ENCODE peak calls at places on chromosome 17, in five cellular contexts. One of them, this sample, is unnamed.

GRCh38 chr17:12134101-12134500 is 113.4 kb downstream of the MAP2K4 start:
- DNase-seq in HepG2: no peak
- DNase-seq in H1: no peak
- DNase-seq in NT2/D1: no peak
- DNase-seq in GM12878: no peak
- DNase-seq in this sample: no peak

GRCh38 chr17:54408741-54409140 is 491.9 kb upstream of the TOM1L1 start:
- DNase-seq in HepG2: no peak
- DNase-seq in GM12878: no peak
- DNase-seq in NT2/D1: no peak
- DNase-seq in H1: no peak
- DNase-seq in this sample: no peak

GRCh38 chr17:51224615-51225262 is 35.1 kb downstream of the MBTD1 start:
- DNase-seq in NT2/D1: no peak
- DNase-seq in H1: no peak
- DNase-seq in GM12878: no peak
- DNase-seq in HepG2: no peak
- DNase-seq in this sample: no peak

GRCh38 chr17:8794636-8795035 is 4.5 kb downstream of the MFSD6L start:
- DNase-seq in GM12878: no peak
- DNase-seq in HepG2: no peak
- DNase-seq in NT2/D1: no peak
- DNase-seq in H1: no peak
- DNase-seq in this sample: no peak

GRCh38 chr17:62724398-62725146 is 83.5 kb downstream of the MARCHF10 start:
- DNase-seq in H1: no peak
- DNase-seq in HepG2: no peak
- DNase-seq in NT2/D1: no peak
- DNase-seq in GM12878: peak
- DNase-seq in this sample: no peak

GRCh38 chr17:37466471-37466870 is 23.2 kb upstream of the DUSP14 start:
- DNase-seq in NT2/D1: no peak
- DNase-seq in GM12878: no peak
- DNase-seq in H1: no peak
- DNase-seq in HepG2: no peak
- DNase-seq in this sample: no peak

GRCh38 chr17:4538236-4539002 is 16.8 kb downstream of the MYBBP1A start:
- DNase-seq in NT2/D1: no peak
- DNase-seq in GM12878: no peak
- DNase-seq in HepG2: no peak
- DNase-seq in H1: no peak
- DNase-seq in this sample: no peak

GRCh38 chr17:60577147-60577925 is 22.7 kb upstream of the PPM1D start:
- DNase-seq in NT2/D1: no peak
- DNase-seq in HepG2: peak
- DNase-seq in H1: no peak
- DNase-seq in GM12878: peak
- DNase-seq in this sample: no peak

GRCh38 chr17:17051791-17052461 is 9.7 kb downstream of the MPRIP start:
- DNase-seq in H1: no peak
- DNase-seq in HepG2: peak
- DNase-seq in GM12878: no peak
- DNase-seq in NT2/D1: no peak
- DNase-seq in this sample: no peak

GRCh38 chr17:70552230-70552981 is 383.1 kb downstream of the KCNJ2 start:
- DNase-seq in NT2/D1: peak
- DNase-seq in H1: no peak
- DNase-seq in HepG2: peak
- DNase-seq in GM12878: peak
- DNase-seq in this sample: peak

GRCh38 chr17:82661717-82662683 is 13.8 kb upstream of the WDR45B start:
- DNase-seq in GM12878: no peak
- DNase-seq in HepG2: no peak
- DNase-seq in H1: no peak
- DNase-seq in NT2/D1: no peak
- DNase-seq in this sample: no peak

GRCh38 chr17:69906306-69906705 is 168.7 kb upstream of the KCNJ16 start:
- DNase-seq in HepG2: no peak
- DNase-seq in H1: no peak
- DNase-seq in NT2/D1: no peak
- DNase-seq in GM12878: no peak
- DNase-seq in this sample: no peak

GRCh38 chr17:78253946-78254672 is 22.7 kb downstream of the TMEM235 start:
- DNase-seq in H1: peak
- DNase-seq in NT2/D1: peak
- DNase-seq in HepG2: peak
- DNase-seq in GM12878: no peak
- DNase-seq in this sample: peak

GRCh38 chr17:40312131-40312731 is 3.3 kb downstream of the RARA start:
- DNase-seq in H1: no peak
- DNase-seq in NT2/D1: no peak
- DNase-seq in HepG2: no peak
- DNase-seq in GM12878: no peak
- DNase-seq in this sample: no peak

GRCh38 chr17:38733315-38734234 is 3.4 kb downstream of the CISD3 start:
- DNase-seq in NT2/D1: no peak
- DNase-seq in HepG2: peak
- DNase-seq in GM12878: no peak
- DNase-seq in H1: no peak
- DNase-seq in this sample: no peak

DNA sequence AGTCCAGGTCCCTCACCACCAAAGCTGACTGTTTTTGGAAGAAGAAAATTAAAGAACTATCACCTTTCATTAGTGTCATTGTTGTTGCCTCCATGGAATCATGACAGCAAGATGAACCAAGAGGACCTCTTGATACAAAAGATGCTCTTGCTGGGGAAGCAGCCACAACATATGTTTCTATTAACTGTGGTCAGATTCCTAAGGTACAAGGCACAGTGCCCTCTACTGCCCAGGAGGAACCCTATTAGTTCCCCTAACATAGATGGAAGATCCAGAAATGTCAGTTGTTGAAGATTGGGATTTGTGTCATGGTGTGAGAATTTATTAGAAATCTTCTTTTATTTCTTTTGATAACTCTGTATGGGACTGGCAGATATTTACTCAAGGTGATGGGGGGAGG is 188.2 kb upstream of the ANKFN1 start:
- DNase-seq in NT2/D1: no peak
- DNase-seq in GM12878: no peak
- DNase-seq in HepG2: no peak
- DNase-seq in H1: no peak
- DNase-seq in this sample: no peak
- TF ChIP-seq SUZ12 in NT2/D1: no peak
- TF ChIP-seq SUZ12 in GM12878: no peak
- TF ChIP-seq SUZ12 in HepG2: no peak
- TF ChIP-seq SUZ12 in H1: no peak
- TF ChIP-seq SUZ12 in this sample: no peak

GRCh38 chr17:2694381-2695242 is 17.0 kb downstream of the CLUH start:
- DNase-seq in NT2/D1: no peak
- DNase-seq in GM12878: no peak
- DNase-seq in H1: no peak
- DNase-seq in HepG2: no peak
- DNase-seq in this sample: no peak

GRCh38 chr17:2695961-2696760 is 15.4 kb downstream of the CLUH start:
- DNase-seq in HepG2: no peak
- DNase-seq in NT2/D1: no peak
- DNase-seq in GM12878: no peak
- DNase-seq in H1: no peak
- DNase-seq in this sample: no peak

GRCh38 chr17:2693561-2694380 is 17.8 kb downstream of the CLUH start:
- DNase-seq in H1: no peak
- DNase-seq in GM12878: no peak
- DNase-seq in NT2/D1: no peak
- DNase-seq in HepG2: no peak
- DNase-seq in this sample: no peak

GRCh38 chr17:2697611-2698162 is 13.9 kb downstream of the CLUH start:
- DNase-seq in HepG2: no peak
- DNase-seq in GM12878: no peak
- DNase-seq in H1: no peak
- DNase-seq in NT2/D1: no peak
- DNase-seq in this sample: no peak

DNA sequence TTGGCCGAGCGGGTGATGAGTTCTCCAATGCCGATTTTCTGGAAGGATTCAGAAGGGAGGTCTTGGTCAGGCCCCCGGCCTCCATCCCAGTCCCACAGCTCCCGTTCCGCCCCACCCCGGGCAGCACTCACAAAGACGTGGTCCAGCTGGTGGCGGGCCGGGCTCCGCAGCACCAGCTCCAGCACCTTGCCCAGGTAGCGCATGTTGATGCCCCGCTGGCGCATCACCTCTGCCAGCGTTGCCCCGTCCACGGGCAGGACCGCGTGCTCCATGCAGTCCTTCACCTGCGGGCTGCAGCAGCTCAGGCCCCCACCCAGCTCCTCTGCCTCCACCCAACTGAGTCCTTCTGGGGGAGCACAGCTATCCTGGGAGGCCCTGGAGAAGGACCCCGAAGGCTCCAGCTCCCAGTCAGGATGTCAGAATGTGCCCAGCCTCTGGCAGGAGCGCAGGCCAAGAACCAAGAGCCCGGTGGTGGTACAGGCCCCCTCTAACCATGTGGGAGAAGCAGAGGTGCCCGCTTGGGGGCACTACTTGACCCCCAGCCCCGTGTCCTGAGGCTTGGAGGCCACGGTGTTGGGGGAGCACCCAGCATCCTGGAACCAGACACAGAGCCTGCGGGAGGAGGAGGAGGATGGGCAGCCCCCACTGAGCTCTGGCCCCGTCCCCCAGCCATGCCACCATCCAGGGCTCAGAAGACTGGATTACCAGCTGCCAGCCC is 16.2 kb downstream of the CLUH start:
- DNase-seq in NT2/D1: no peak
- DNase-seq in H1: no peak
- DNase-seq in HepG2: no peak
- DNase-seq in GM12878: no peak
- DNase-seq in this sample: no peak
- TF ChIP-seq SUZ12 in NT2/D1: no peak
- TF ChIP-seq SUZ12 in H1: no peak
- TF ChIP-seq SUZ12 in HepG2: no peak
- TF ChIP-seq SUZ12 in GM12878: no peak
- TF ChIP-seq SUZ12 in this sample: no peak

GRCh38 chr17:56292010-56292409 is 138.7 kb downstream of the ANKFN1 start:
- DNase-seq in H1: no peak
- DNase-seq in GM12878: no peak
- DNase-seq in HepG2: no peak
- DNase-seq in NT2/D1: no peak
- DNase-seq in this sample: no peak

GRCh38 chr17:56291226-56291805 is 138.0 kb downstream of the ANKFN1 start:
- DNase-seq in NT2/D1: no peak
- DNase-seq in GM12878: no peak
- DNase-seq in HepG2: no peak
- DNase-seq in H1: no peak
- DNase-seq in this sample: no peak

GRCh38 chr17:56300191-56300590 is 146.9 kb downstream of the ANKFN1 start:
- DNase-seq in HepG2: no peak
- DNase-seq in H1: no peak
- DNase-seq in NT2/D1: no peak
- DNase-seq in GM12878: no peak
- DNase-seq in this sample: no peak

GRCh38 chr17:56292628-56293027 is 139.4 kb downstream of the ANKFN1 start:
- DNase-seq in GM12878: no peak
- DNase-seq in NT2/D1: no peak
- DNase-seq in H1: no peak
- DNase-seq in HepG2: no peak
- DNase-seq in this sample: no peak

DNA sequence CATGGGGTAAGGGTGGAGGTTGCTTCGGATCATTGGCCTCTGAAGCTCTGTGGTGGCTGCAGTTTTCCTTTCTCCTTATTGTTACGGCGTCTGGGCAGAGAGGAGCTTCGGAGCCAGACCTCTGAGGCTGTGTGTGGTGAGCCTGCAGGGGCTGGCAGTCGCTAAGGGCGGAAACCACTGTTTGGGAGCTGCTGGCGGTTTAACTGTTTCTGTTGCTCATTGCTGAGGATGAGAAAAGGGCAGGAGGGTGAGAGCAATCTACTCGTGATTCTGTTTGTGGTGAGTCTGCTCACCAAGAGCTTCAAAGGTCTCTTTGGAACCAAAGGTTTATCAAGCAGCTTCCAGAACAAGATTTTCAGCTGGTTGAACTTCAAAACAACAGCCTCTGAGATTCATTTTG is 143.9 kb downstream of the ANKFN1 start:
- DNase-seq in NT2/D1: no peak
- DNase-seq in GM12878: no peak
- DNase-seq in HepG2: no peak
- DNase-seq in H1: no peak
- DNase-seq in this sample: no peak
- TF ChIP-seq SUZ12 in NT2/D1: no peak
- TF ChIP-seq SUZ12 in GM12878: no peak
- TF ChIP-seq SUZ12 in HepG2: no peak
- TF ChIP-seq SUZ12 in H1: no peak
- TF ChIP-seq SUZ12 in this sample: no peak

GRCh38 chr17:7636192-7636591 is 6.3 kb downstream of the SHBG start:
- DNase-seq in H1: no peak
- DNase-seq in NT2/D1: no peak
- DNase-seq in HepG2: no peak
- DNase-seq in GM12878: no peak
- DNase-seq in this sample: peak

GRCh38 chr17:7633093-7633492 is 3.2 kb downstream of the SHBG start:
- DNase-seq in NT2/D1: no peak
- DNase-seq in H1: no peak
- DNase-seq in HepG2: peak
- DNase-seq in GM12878: no peak
- DNase-seq in this sample: peak

GRCh38 chr17:7632492-7632894 is 2.6 kb downstream of the SHBG start:
- DNase-seq in GM12878: no peak
- DNase-seq in HepG2: no peak
- DNase-seq in NT2/D1: no peak
- DNase-seq in H1: peak
- DNase-seq in this sample: peak

GRCh38 chr17:7631398-7632380 is 1.8 kb downstream of the SHBG start:
- DNase-seq in HepG2: peak
- DNase-seq in NT2/D1: no peak
- DNase-seq in H1: no peak
- DNase-seq in GM12878: no peak
- DNase-seq in this sample: peak

DNA sequence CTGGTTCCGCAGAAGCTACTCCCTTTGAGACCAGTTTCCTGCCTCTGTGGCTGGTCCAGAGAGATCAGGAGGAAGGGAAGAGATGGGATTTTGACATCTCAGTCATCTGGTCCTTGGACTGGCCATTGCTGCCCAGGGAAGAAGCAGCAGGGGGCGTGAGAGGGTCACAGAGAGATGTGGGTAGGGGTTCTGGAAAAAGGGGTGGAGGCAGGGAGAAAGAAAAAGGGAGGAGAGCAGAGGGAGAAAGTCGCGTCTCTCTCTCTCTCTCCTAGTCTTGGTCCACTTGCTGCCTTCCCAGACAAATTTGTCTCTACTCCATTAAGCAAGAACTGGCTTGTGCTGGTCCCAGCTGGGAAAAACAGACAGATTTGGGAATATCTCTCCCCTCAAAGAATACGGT is 4.4 kb downstream of the SHBG start:
- DNase-seq in HepG2: no peak
- DNase-seq in H1: peak
- DNase-seq in GM12878: no peak
- DNase-seq in NT2/D1: no peak
- DNase-seq in this sample: peak
- TF ChIP-seq SUZ12 in HepG2: no peak
- TF ChIP-seq SUZ12 in H1: no peak
- TF ChIP-seq SUZ12 in GM12878: no peak
- TF ChIP-seq SUZ12 in NT2/D1: no peak
- TF ChIP-seq SUZ12 in this sample: no peak